ENCODE peak calls at places on chromosome 1, in four cellular contexts. One of them, this sample, is unnamed.

GRCh38 chr1:14363707-14364413 is 234.6 kb upstream of the KAZN start:
- DNase-seq in WTC11: no peak
- DNase-seq in neuronal stem cell: no peak
- DNase-seq in T-helper 2 cell: no peak
- DNase-seq in this sample: no peak

GRCh38 chr1:68706639-68707317 is 209.9 kb upstream of the DEPDC1 start:
- DNase-seq in WTC11: no peak
- DNase-seq in neuronal stem cell: no peak
- DNase-seq in T-helper 2 cell: no peak
- DNase-seq in this sample: no peak

GRCh38 chr1:116880952-116881351 is 28.8 kb upstream of the PTGFRN start:
- DNase-seq in WTC11: no peak
- DNase-seq in neuronal stem cell: no peak
- DNase-seq in T-helper 2 cell: no peak
- DNase-seq in this sample: no peak

GRCh38 chr1:32962248-32962896 is 2.2 kb downstream of the RNF19B start:
- DNase-seq in WTC11: no peak
- DNase-seq in neuronal stem cell: no peak
- DNase-seq in T-helper 2 cell: peak; percentile 76
- DNase-seq in this sample: no peak

GRCh38 chr1:228807904-228808487 is 72.7 kb downstream of the RHOU start:
- DNase-seq in WTC11: no peak
- DNase-seq in neuronal stem cell: no peak
- DNase-seq in T-helper 2 cell: no peak
- DNase-seq in this sample: no peak

GRCh38 chr1:91742848-91743292 is 143.1 kb downstream of the TGFBR3 start:
- DNase-seq in WTC11: no peak
- DNase-seq in neuronal stem cell: no peak
- DNase-seq in T-helper 2 cell: no peak
- DNase-seq in this sample: no peak

GRCh38 chr1:13892671-13893325 is 192.8 kb downstream of the PRDM2 start:
- DNase-seq in WTC11: peak; percentile 35
- DNase-seq in neuronal stem cell: peak; percentile 20
- DNase-seq in T-helper 2 cell: no peak
- DNase-seq in this sample: peak; percentile 39

GRCh38 chr1:173212952-173213491 is 5.9 kb upstream of the TNFSF4 start:
- DNase-seq in WTC11: no peak
- DNase-seq in neuronal stem cell: no peak
- DNase-seq in T-helper 2 cell: no peak
- DNase-seq in this sample: no peak

GRCh38 chr1:118978914-118979701 is 9.0 kb downstream of the TBX15 start:
- DNase-seq in WTC11: no peak
- DNase-seq in neuronal stem cell: no peak
- DNase-seq in T-helper 2 cell: no peak
- DNase-seq in this sample: peak; percentile 35

GRCh38 chr1:7252411-7253117 is 467.3 kb downstream of the CAMTA1 start:
- DNase-seq in WTC11: no peak
- DNase-seq in neuronal stem cell: no peak
- DNase-seq in T-helper 2 cell: no peak
- DNase-seq in this sample: no peak

GRCh38 chr1:162696286-162696862 is 64.1 kb downstream of the DDR2 start:
- DNase-seq in WTC11: peak; percentile 67
- DNase-seq in neuronal stem cell: peak; percentile 89
- DNase-seq in T-helper 2 cell: no peak
- DNase-seq in this sample: peak; percentile 96

GRCh38 chr1:67261646-67262045 is 46.0 kb upstream of the IL12RB2 start:
- DNase-seq in WTC11: peak; percentile 21
- DNase-seq in neuronal stem cell: no peak
- DNase-seq in T-helper 2 cell: peak; percentile 50
- DNase-seq in this sample: peak; percentile 33

This sample was measured in mesendoderm.